ENCODE peak calls at places on chromosomes 12 and 14, in seven cellular contexts. Z is activated CD4-positive, alpha-beta T cell treated with anti-CD3 and anti-CD28 coated beads, Interleukin-2, amount 50 U/mL, for 24 hours; H is fibroblast of the aortic adventitia; T is NCI-H510A treated with DMSO at 0.1 percent for 48 hours; F is glutamatergic neuron; L is hippocampal formation; I is activated T-helper 1 cell treated with Interleukin-2 at 50 U/mL for 16 hours. U is an unnamed sample.

GRCh38 chr12:42862055-42862454 is 272.5 kb upstream of the PRICKLE1 start:
- DNase-seq in Z (no peak), H (no peak), T (no peak), F (no peak), L (no peak), I (no peak), U (no peak)

GRCh38 chr14:36514278-36515104 is 5.5 kb downstream of the NKX2-1 start:
- DNase-seq in Z (no peak), H (no peak), T (peak), F (no peak), L (no peak), I (no peak), U (no peak)

GRCh38 chr12:57825451-57825850 is 6.9 kb upstream of the AVIL start:
- DNase-seq in Z (no peak), H (no peak), T (no peak), F (no peak), L (no peak), I (no peak), U (no peak)

GRCh38 chr14:100566119-100566518 is 21.1 kb downstream of the BEGAIN start:
- DNase-seq in Z (no peak), H (no peak), T (peak), F (no peak), L (no peak), I (no peak), U (no peak)

GRCh38 chr14:105167303-105168092 is 1.1 kb downstream of the JAG2 start:
- DNase-seq in Z (no peak), H (no peak), T (no peak), F (peak), L (no peak), I (no peak), U (peak)

GRCh38 chr12:6807170-6807569 is 14.5 kb upstream of the GPR162 start:
- DNase-seq in Z (no peak), H (no peak), T (no peak), F (no peak), L (no peak), I (no peak), U (no peak)

GRCh38 chr12:112190626-112191025 is 65.3 kb downstream of the TRAFD1 start:
- DNase-seq in Z (no peak), H (no peak), T (peak), F (no peak), L (no peak), I (no peak), U (no peak)

GRCh38 chr12:52871291-52871961 is 22.6 kb upstream of the KRT78 start:
- DNase-seq in Z (no peak), H (peak), T (no peak), F (no peak), L (no peak), I (no peak), U (no peak)

GRCh38 chr14:78974691-78975090 is 804.5 kb downstream of the NRXN3 start:
- DNase-seq in Z (no peak), H (peak), T (no peak), F (no peak), L (no peak), I (no peak), U (no peak)

GRCh38 chr14:103931422-103931821 is 3.2 kb downstream of the TDRD9 start:
- DNase-seq in Z (no peak), H (no peak), T (no peak), F (no peak), L (no peak), I (no peak), U (no peak)

GRCh38 chr14:78782551-78782950 is 612.4 kb downstream of the NRXN3 start:
- DNase-seq in Z (no peak), H (no peak), T (peak), F (no peak), L (no peak), I (no peak), U (no peak)

GRCh38 chr14:88481089-88481488 is 73.7 kb downstream of the PTPN21 start:
- DNase-seq in Z (no peak), H (no peak), T (no peak), F (no peak), L (no peak), I (no peak), U (no peak)

GRCh38 chr12:57133916-57134315 is 5.6 kb downstream of the LRP1 start:
- DNase-seq in Z (no peak), H (peak), T (no peak), F (no peak), L (peak), I (no peak), U (no peak)

GRCh38 chr12:119061208-119061796 is 80.0 kb downstream of the SRRM4 start:
- DNase-seq in Z (no peak), H (peak), T (peak), F (no peak), L (no peak), I (no peak), U (peak)

U was measured in GM12865.